ENCODE peak calls at places on chromosomes 13 and 19, in eight cellular contexts. One of them, this sample, is unnamed.

GRCh38 chr19:57560049-57560491 is 407 bp upstream of the ZNF550 start:
- DNase-seq in choroid plexus epithelial cell: peak
- DNase-seq in lower lobe of right lung: peak
- DNase-seq in psoas muscle: peak
- DNase-seq in astrocyte of the spinal cord: peak
- DNase-seq in sigmoid colon: no peak
- DNase-seq in GM12865: no peak
- DNase-seq in AG04450: peak
- DNase-seq in this sample: no peak

GRCh38 chr13:25977216-25977615 is 74.6 kb downstream of the SHISA2 start:
- DNase-seq in choroid plexus epithelial cell: no peak
- DNase-seq in lower lobe of right lung: no peak
- DNase-seq in psoas muscle: no peak
- DNase-seq in astrocyte of the spinal cord: no peak
- DNase-seq in sigmoid colon: no peak
- DNase-seq in GM12865: no peak
- DNase-seq in AG04450: no peak
- DNase-seq in this sample: no peak

GRCh38 chr13:94858856-94859811 is 146.8 kb upstream of the SOX21 start:
- DNase-seq in choroid plexus epithelial cell: peak
- DNase-seq in lower lobe of right lung: peak
- DNase-seq in psoas muscle: peak
- DNase-seq in astrocyte of the spinal cord: peak
- DNase-seq in sigmoid colon: peak
- DNase-seq in GM12865: no peak
- DNase-seq in AG04450: no peak
- DNase-seq in this sample: peak

GRCh38 chr19:29415507-29415906 is 110.3 kb upstream of the VSTM2B start:
- DNase-seq in choroid plexus epithelial cell: no peak
- DNase-seq in lower lobe of right lung: no peak
- DNase-seq in psoas muscle: no peak
- DNase-seq in astrocyte of the spinal cord: no peak
- DNase-seq in sigmoid colon: no peak
- DNase-seq in GM12865: no peak
- DNase-seq in AG04450: no peak
- DNase-seq in this sample: no peak

GRCh38 chr19:47381121-47381520 is 32.0 kb downstream of the DHX34 start:
- DNase-seq in choroid plexus epithelial cell: no peak
- DNase-seq in lower lobe of right lung: no peak
- DNase-seq in psoas muscle: no peak
- DNase-seq in astrocyte of the spinal cord: no peak
- DNase-seq in sigmoid colon: no peak
- DNase-seq in GM12865: no peak
- DNase-seq in AG04450: no peak
- DNase-seq in this sample: no peak

GRCh38 chr13:54185101-54185500 is 1156.5 kb downstream of the OLFM4 start:
- DNase-seq in choroid plexus epithelial cell: no peak
- DNase-seq in lower lobe of right lung: no peak
- DNase-seq in psoas muscle: no peak
- DNase-seq in astrocyte of the spinal cord: no peak
- DNase-seq in sigmoid colon: no peak
- DNase-seq in GM12865: no peak
- DNase-seq in AG04450: no peak
- DNase-seq in this sample: no peak

GRCh38 chr13:30033681-30034447 is 183.4 kb upstream of the UBL3 start:
- DNase-seq in choroid plexus epithelial cell: peak
- DNase-seq in lower lobe of right lung: no peak
- DNase-seq in psoas muscle: no peak
- DNase-seq in astrocyte of the spinal cord: peak
- DNase-seq in sigmoid colon: no peak
- DNase-seq in GM12865: no peak
- DNase-seq in AG04450: peak
- DNase-seq in this sample: no peak

GRCh38 chr19:38033658-38034150 is 126.7 kb downstream of the SIPA1L3 start:
- DNase-seq in choroid plexus epithelial cell: peak
- DNase-seq in lower lobe of right lung: no peak
- DNase-seq in psoas muscle: no peak
- DNase-seq in astrocyte of the spinal cord: peak
- DNase-seq in sigmoid colon: no peak
- DNase-seq in GM12865: peak
- DNase-seq in AG04450: no peak
- DNase-seq in this sample: no peak

GRCh38 chr19:8017808-8018207 is 12.4 kb upstream of the ELAVL1 start:
- DNase-seq in choroid plexus epithelial cell: no peak
- DNase-seq in lower lobe of right lung: peak
- DNase-seq in psoas muscle: no peak
- DNase-seq in astrocyte of the spinal cord: no peak
- DNase-seq in sigmoid colon: no peak
- DNase-seq in GM12865: peak
- DNase-seq in AG04450: no peak
- DNase-seq in this sample: no peak

GRCh38 chr13:108357228-108357627 is 87.7 kb downstream of the TNFSF13B start:
- DNase-seq in choroid plexus epithelial cell: no peak
- DNase-seq in lower lobe of right lung: no peak
- DNase-seq in psoas muscle: no peak
- DNase-seq in astrocyte of the spinal cord: no peak
- DNase-seq in sigmoid colon: no peak
- DNase-seq in GM12865: no peak
- DNase-seq in AG04450: no peak
- DNase-seq in this sample: no peak

GRCh38 chr13:45198924-45199323 is 1.9 kb downstream of the KCTD4 start:
- DNase-seq in choroid plexus epithelial cell: peak
- DNase-seq in lower lobe of right lung: no peak
- DNase-seq in psoas muscle: no peak
- DNase-seq in astrocyte of the spinal cord: no peak
- DNase-seq in sigmoid colon: no peak
- DNase-seq in GM12865: no peak
- DNase-seq in AG04450: no peak
- DNase-seq in this sample: no peak

GRCh38 chr19:33715462-33715861 is 81.2 kb upstream of the KCTD15 start:
- DNase-seq in choroid plexus epithelial cell: no peak
- DNase-seq in lower lobe of right lung: no peak
- DNase-seq in psoas muscle: no peak
- DNase-seq in astrocyte of the spinal cord: no peak
- DNase-seq in sigmoid colon: peak
- DNase-seq in GM12865: no peak
- DNase-seq in AG04450: no peak
- DNase-seq in this sample: no peak

GRCh38 chr19:55117063-55117635 is 288 bp downstream of the PPP1R12C start:
- DNase-seq in choroid plexus epithelial cell: no peak
- DNase-seq in lower lobe of right lung: no peak
- DNase-seq in psoas muscle: peak
- DNase-seq in astrocyte of the spinal cord: no peak
- DNase-seq in sigmoid colon: no peak
- DNase-seq in GM12865: no peak
- DNase-seq in AG04450: no peak
- DNase-seq in this sample: peak

GRCh38 chr13:21517576-21517975 is 58.5 kb upstream of the ZDHHC20 start:
- DNase-seq in choroid plexus epithelial cell: no peak
- DNase-seq in lower lobe of right lung: peak
- DNase-seq in psoas muscle: no peak
- DNase-seq in astrocyte of the spinal cord: no peak
- DNase-seq in sigmoid colon: no peak
- DNase-seq in GM12865: no peak
- DNase-seq in AG04450: no peak
- DNase-seq in this sample: no peak

GRCh38 chr13:102870677-102871415 is 25.0 kb downstream of the ERCC5 start:
- DNase-seq in choroid plexus epithelial cell: peak
- DNase-seq in lower lobe of right lung: peak
- DNase-seq in psoas muscle: peak
- DNase-seq in astrocyte of the spinal cord: peak
- DNase-seq in sigmoid colon: no peak
- DNase-seq in GM12865: peak
- DNase-seq in AG04450: no peak
- DNase-seq in this sample: peak

DNA sequence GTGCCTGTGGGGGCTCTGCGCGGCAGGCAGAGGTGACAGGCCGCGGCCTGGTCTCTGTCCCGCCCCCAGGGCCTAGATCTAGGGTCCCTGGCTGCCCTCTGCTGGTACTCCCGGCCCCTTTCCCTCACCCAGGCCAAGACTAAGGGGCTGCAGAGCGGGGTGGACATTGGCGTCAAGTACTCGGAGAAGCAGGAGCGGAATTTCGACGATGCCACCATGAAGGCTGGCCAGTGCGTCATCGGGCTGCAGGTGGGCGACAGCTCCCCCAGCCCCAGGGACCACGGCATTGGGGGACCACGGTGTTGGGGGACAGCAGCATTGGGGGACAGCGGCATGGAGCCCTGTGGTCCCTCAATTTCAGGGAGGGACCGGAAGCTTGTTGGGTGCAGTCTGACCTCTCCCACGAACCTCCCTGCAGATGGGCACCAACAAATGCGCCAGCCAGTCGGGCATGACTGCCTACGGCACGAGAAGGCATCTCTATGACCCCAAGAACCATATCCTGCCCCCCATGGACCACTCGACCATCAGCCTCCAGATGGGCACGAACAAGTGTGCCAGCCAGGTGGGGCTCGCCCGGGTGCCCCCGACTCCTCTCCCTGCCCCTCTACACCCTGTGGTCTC is 3.8 kb upstream of the ABCA7 start:
- DNase-seq in choroid plexus epithelial cell: no peak
- DNase-seq in lower lobe of right lung: no peak
- DNase-seq in psoas muscle: no peak
- DNase-seq in astrocyte of the spinal cord: no peak
- DNase-seq in sigmoid colon: no peak
- DNase-seq in GM12865: no peak
- DNase-seq in AG04450: no peak
- DNase-seq in this sample: no peak
- TF ChIP-seq CTCF in choroid plexus epithelial cell: peak
- TF ChIP-seq CTCF in lower lobe of right lung: no peak
- TF ChIP-seq CTCF in psoas muscle: no peak
- TF ChIP-seq CTCF in astrocyte of the spinal cord: no peak
- TF ChIP-seq CTCF in sigmoid colon: no peak
- TF ChIP-seq CTCF in GM12865: peak
- TF ChIP-seq CTCF in AG04450: peak
- TF ChIP-seq CTCF in this sample: no peak

DNA sequence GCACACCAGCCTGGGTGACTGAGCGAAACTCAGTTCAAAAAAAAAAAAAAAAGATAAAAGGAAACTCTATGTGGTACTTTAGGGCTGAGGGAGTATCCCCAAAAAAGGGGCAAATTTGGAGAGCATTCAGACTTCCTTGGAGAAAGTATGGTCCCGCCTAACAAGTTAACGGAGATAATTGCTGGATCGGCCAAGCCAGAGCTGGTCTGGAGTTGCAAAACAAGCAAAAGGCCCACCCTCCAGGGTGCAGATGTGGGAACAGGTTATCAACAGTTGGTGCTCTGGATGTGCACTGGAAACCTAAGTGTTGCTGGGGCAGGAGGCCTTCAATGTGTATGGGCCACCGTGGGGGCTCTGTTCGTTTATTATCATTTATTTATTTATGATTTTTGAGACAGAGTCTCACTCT is 2.8 kb downstream of the IQCN start:
- DNase-seq in choroid plexus epithelial cell: no peak
- DNase-seq in lower lobe of right lung: no peak
- DNase-seq in psoas muscle: no peak
- DNase-seq in astrocyte of the spinal cord: no peak
- DNase-seq in sigmoid colon: no peak
- DNase-seq in GM12865: no peak
- DNase-seq in AG04450: no peak
- DNase-seq in this sample: no peak
- TF ChIP-seq CTCF in choroid plexus epithelial cell: no peak
- TF ChIP-seq CTCF in lower lobe of right lung: no peak
- TF ChIP-seq CTCF in psoas muscle: no peak
- TF ChIP-seq CTCF in astrocyte of the spinal cord: no peak
- TF ChIP-seq CTCF in sigmoid colon: no peak
- TF ChIP-seq CTCF in GM12865: no peak
- TF ChIP-seq CTCF in AG04450: no peak
- TF ChIP-seq CTCF in this sample: no peak

DNA sequence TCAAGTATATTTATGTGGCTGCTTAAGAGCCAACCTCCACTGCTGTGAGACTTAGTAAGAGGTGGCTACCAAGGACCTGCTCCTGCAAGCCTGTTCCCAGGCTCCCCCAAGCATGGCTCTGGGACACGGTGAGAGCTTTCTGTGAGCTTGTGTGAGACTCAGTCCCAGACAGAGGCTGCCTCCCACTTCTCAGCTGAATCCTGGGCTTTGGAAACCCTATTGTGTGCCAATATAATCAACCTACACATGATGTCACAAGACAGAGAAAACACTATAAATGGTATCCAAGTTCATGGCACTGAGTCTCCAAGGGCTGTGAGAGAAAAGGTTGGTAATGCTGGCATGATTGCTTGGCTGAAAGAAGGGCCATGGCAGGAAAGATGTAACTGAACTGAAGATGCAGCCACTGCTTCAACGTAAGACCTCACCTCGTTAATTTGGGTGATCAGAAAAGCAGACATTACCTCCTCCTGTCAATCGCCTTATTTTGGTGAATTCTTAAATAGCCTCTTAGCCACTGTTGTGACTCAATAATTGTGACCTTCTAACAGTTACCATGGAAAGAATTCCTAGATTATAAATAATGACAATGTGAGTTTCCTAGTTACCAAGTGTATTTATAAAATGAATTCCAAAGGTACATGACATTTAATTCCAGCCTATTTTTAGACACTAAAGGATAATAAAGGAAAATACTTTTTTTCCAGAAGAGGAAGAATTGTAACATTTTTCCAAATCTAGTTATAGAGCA is 332.0 kb downstream of the IRS2 start:
- DNase-seq in choroid plexus epithelial cell: peak
- DNase-seq in lower lobe of right lung: no peak
- DNase-seq in psoas muscle: no peak
- DNase-seq in astrocyte of the spinal cord: peak
- DNase-seq in sigmoid colon: no peak
- DNase-seq in GM12865: no peak
- DNase-seq in AG04450: no peak
- DNase-seq in this sample: no peak
- TF ChIP-seq CTCF in choroid plexus epithelial cell: no peak
- TF ChIP-seq CTCF in lower lobe of right lung: no peak
- TF ChIP-seq CTCF in psoas muscle: no peak
- TF ChIP-seq CTCF in astrocyte of the spinal cord: no peak
- TF ChIP-seq CTCF in sigmoid colon: no peak
- TF ChIP-seq CTCF in GM12865: no peak
- TF ChIP-seq CTCF in AG04450: no peak
- TF ChIP-seq CTCF in this sample: no peak

GRCh38 chr13:112986470-112986869 is 17.5 kb downstream of the MCF2L start:
- DNase-seq in choroid plexus epithelial cell: no peak
- DNase-seq in lower lobe of right lung: no peak
- DNase-seq in psoas muscle: no peak
- DNase-seq in astrocyte of the spinal cord: no peak
- DNase-seq in sigmoid colon: no peak
- DNase-seq in GM12865: no peak
- DNase-seq in AG04450: no peak
- DNase-seq in this sample: no peak

GRCh38 chr13:112987625-112988024 is 18.6 kb downstream of the MCF2L start:
- DNase-seq in choroid plexus epithelial cell: no peak
- DNase-seq in lower lobe of right lung: no peak
- DNase-seq in psoas muscle: no peak
- DNase-seq in astrocyte of the spinal cord: no peak
- DNase-seq in sigmoid colon: no peak
- DNase-seq in GM12865: no peak
- DNase-seq in AG04450: no peak
- DNase-seq in this sample: no peak

GRCh38 chr13:112984954-112985802 is 16.2 kb downstream of the MCF2L start:
- DNase-seq in choroid plexus epithelial cell: no peak
- DNase-seq in lower lobe of right lung: no peak
- DNase-seq in psoas muscle: no peak
- DNase-seq in astrocyte of the spinal cord: no peak
- DNase-seq in sigmoid colon: no peak
- DNase-seq in GM12865: no peak
- DNase-seq in AG04450: no peak
- DNase-seq in this sample: no peak

GRCh38 chr13:112985803-112986408 is 16.9 kb downstream of the MCF2L start:
- DNase-seq in choroid plexus epithelial cell: no peak
- DNase-seq in lower lobe of right lung: no peak
- DNase-seq in psoas muscle: no peak
- DNase-seq in astrocyte of the spinal cord: no peak
- DNase-seq in sigmoid colon: no peak
- DNase-seq in GM12865: no peak
- DNase-seq in AG04450: no peak
- DNase-seq in this sample: no peak

GRCh38 chr13:112986946-112987345 is 17.9 kb downstream of the MCF2L start:
- DNase-seq in choroid plexus epithelial cell: no peak
- DNase-seq in lower lobe of right lung: no peak
- DNase-seq in psoas muscle: no peak
- DNase-seq in astrocyte of the spinal cord: no peak
- DNase-seq in sigmoid colon: no peak
- DNase-seq in GM12865: no peak
- DNase-seq in AG04450: no peak
- DNase-seq in this sample: no peak
- TF ChIP-seq CTCF in choroid plexus epithelial cell: no peak
- TF ChIP-seq CTCF in lower lobe of right lung: no peak
- TF ChIP-seq CTCF in psoas muscle: no peak
- TF ChIP-seq CTCF in astrocyte of the spinal cord: no peak
- TF ChIP-seq CTCF in sigmoid colon: no peak
- TF ChIP-seq CTCF in GM12865: no peak
- TF ChIP-seq CTCF in AG04450: no peak
- TF ChIP-seq CTCF in this sample: no peak

This sample was measured in nephron progenitor cell.